ENCODE peak calls at places on chromosomes 12 and 14, in six cellular contexts. Z is MM.1S, E is GM23248, P is HCT116, X is GM23338, J is neural progenitor cell. M is an unnamed sample.

GRCh38 chr12:93913845-93914244 is 234.5 kb upstream of the PLXNC1 start:
- DNase-seq in Z (no peak), E (peak), P (no peak), X (no peak), J (no peak), M (no peak)

GRCh38 chr14:50047274-50047676 is 69.1 kb downstream of the VCPKMT start:
- DNase-seq in Z (no peak), E (no peak), P (no peak), X (no peak), J (no peak), M (peak)

GRCh38 chr12:80269953-80270552 is 170.7 kb downstream of the OTOGL start:
- DNase-seq in Z (peak), E (peak), P (peak), X (peak), J (peak), M (peak)

GRCh38 chr12:45928309-45928708 is 62.1 kb downstream of the SCAF11 start:
- DNase-seq in Z (no peak), E (no peak), P (no peak), X (no peak), J (no peak), M (peak)

GRCh38 chr12:130920711-130921381 is 32.9 kb upstream of the ADGRD1 start:
- DNase-seq in Z (no peak), E (peak), P (no peak), X (no peak), J (no peak), M (no peak)

GRCh38 chr14:22981090-22982012 is 1.0 kb downstream of the AJUBA start:
- DNase-seq in Z (no peak), E (peak), P (no peak), X (peak), J (peak), M (peak)

GRCh38 chr12:81546811-81547210 is 212.3 kb downstream of the PPFIA2 start:
- DNase-seq in Z (no peak), E (no peak), P (no peak), X (no peak), J (no peak), M (no peak)

GRCh38 chr12:112809684-112810083 is 18.1 kb downstream of the RPH3A start:
- DNase-seq in Z (no peak), E (no peak), P (no peak), X (no peak), J (no peak), M (no peak)

GRCh38 chr14:53285806-53286205 is 132.7 kb upstream of the DDHD1 start:
- DNase-seq in Z (no peak), E (peak), P (no peak), X (no peak), J (no peak), M (peak)

GRCh38 chr12:27924350-27925140 is 48.0 kb downstream of the PTHLH start:
- DNase-seq in Z (no peak), E (peak), P (no peak), X (no peak), J (no peak), M (peak)

GRCh38 chr14:64707661-64708060 is 3.4 kb downstream of the PLEKHG3 start:
- DNase-seq in Z (no peak), E (peak), P (peak), X (no peak), J (no peak), M (peak)

GRCh38 chr12:113065126-113066007 is 8.8 kb downstream of the DTX1 start:
- DNase-seq in Z (no peak), E (peak), P (no peak), X (peak), J (peak), M (no peak)

GRCh38 chr14:104844306-104845032 is 20.6 kb upstream of the CEP170B start:
- DNase-seq in Z (no peak), E (peak), P (no peak), X (peak), J (peak), M (peak)
- TF ChIP-seq EZH2 in Z (no peak), E (no peak), P (no peak), X (no peak), J (peak), M (no peak)

GRCh38 chr12:121958521-121959240 is 40.3 kb downstream of the CFAP251 start:
- DNase-seq in Z (no peak), E (peak), P (no peak), X (peak), J (peak), M (no peak)
- TF ChIP-seq EZH2phosphoT487 in Z (no peak), E (no peak), P (no peak), X (no peak), J (no peak), M (no peak)

DNA sequence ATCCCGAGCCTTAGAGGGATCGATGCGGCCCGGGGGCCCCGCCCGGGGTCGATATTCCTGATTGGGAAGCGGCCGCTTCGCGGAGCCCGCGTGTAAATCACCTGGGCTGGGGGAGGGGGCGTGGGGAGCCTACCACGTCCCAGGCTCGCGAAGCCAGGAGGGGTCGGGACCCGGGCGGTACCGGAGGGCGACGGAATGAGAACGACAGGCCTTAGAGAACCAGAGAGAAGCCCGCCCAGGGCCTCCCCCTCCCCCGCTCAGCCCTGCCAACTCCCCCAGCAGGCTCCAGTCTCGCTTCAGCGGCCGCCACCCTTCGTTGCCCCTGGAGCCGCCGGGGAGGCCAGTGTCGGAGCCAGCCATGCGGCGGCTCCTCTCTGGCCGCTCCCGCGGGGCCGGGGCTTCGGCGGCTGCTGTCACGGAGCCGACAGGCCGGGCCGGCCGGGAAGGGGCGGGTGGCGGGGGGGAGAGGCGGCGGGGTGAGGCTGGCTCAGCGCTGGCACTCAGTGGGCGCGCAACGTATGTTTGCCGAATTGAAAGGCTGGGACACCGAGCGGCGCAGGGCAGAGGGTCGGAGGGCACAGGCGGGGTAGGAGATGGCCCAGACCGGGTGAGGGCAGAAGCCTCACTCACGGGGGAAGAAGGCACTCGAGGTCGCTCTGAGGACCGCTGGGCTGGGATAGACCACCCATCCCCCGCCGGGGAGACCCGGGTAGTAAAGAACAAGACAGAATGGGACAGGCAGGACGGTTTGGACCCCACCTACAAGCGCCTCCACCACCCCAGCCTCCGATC is 1.4 kb upstream of the DNAJC22 start:
- DNase-seq in Z (no peak), E (peak), P (no peak), X (peak), J (peak), M (peak)
- TF ChIP-seq EZH2 in Z (peak), E (no peak), P (no peak), X (peak), J (peak), M (no peak)

DNA sequence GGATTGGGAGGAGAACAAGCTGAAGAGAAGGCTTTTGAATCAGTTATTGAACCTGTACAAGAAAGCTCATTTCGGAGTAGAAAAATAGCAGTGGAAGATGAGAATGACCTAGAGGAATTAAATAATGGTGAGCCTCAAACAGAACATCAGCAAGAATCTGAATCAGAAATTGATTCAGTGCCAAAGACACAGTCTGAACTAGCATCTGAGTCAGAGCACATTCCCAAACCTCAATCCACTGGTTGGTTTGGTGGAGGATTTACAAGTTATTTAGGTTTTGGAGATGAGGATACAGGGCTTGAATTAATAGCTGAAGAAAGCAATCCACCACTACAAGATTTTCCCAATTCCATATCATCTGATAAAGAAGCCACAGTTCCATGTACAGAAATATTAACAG is 13.5 kb downstream of the MIA2 start:
- DNase-seq in Z (no peak), E (peak), P (no peak), X (no peak), J (no peak), M (peak)
- TF ChIP-seq EZH2phosphoT487 in Z (no peak), E (no peak), P (no peak), X (no peak), J (no peak), M (no peak)

GRCh38 chr14:86858591-86858990 is 1134.4 kb downstream of the GALC start:
- DNase-seq in Z (no peak), E (no peak), P (no peak), X (no peak), J (no peak), M (no peak)

GRCh38 chr14:86852530-86852929 is 1140.5 kb downstream of the GALC start:
- DNase-seq in Z (no peak), E (no peak), P (no peak), X (no peak), J (no peak), M (no peak)

GRCh38 chr14:86858043-86858442 is 1134.9 kb downstream of the GALC start:
- DNase-seq in Z (no peak), E (no peak), P (no peak), X (no peak), J (no peak), M (no peak)
- TF ChIP-seq EZH2 in Z (no peak), E (no peak), P (no peak), X (no peak), J (no peak), M (no peak)

DNA sequence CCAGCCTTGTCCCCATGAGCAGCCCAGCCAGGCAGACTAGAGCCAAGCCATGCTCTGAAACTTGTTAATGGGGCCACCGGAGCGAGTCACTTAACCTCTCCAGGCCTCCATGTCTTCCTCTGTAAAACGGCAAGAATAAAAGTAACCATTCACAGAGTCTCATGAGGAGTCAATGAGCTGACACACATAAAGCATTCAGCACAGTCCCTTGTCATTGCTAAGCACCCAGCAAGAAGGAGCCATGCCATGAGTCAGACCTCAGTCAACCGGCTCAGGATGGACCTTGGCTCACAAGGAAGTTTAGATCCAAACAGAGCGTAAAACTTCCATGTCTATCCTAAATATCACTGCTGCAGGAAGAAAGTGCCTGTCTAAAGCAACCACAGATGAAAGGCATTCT is 10.6 kb downstream of the FICD start:
- DNase-seq in Z (no peak), E (peak), P (no peak), X (no peak), J (no peak), M (peak)
- TF ChIP-seq EZH2phosphoT487 in Z (no peak), E (no peak), P (no peak), X (no peak), J (no peak), M (no peak)

GRCh38 chr14:69547701-69548348 is 26.8 kb downstream of the CCDC177 start:
- DNase-seq in Z (no peak), E (peak), P (no peak), X (peak), J (peak), M (no peak)
- TF ChIP-seq EZH2 in Z (no peak), E (no peak), P (no peak), X (no peak), J (no peak), M (no peak)

GRCh38 chr14:78141590-78141989 is 28.6 kb upstream of the NRXN3 start:
- DNase-seq in Z (no peak), E (no peak), P (no peak), X (no peak), J (no peak), M (no peak)

GRCh38 chr14:78142994-78143393 is 27.2 kb upstream of the NRXN3 start:
- DNase-seq in Z (no peak), E (no peak), P (no peak), X (no peak), J (no peak), M (no peak)

GRCh38 chr14:78143489-78144145 is 26.6 kb upstream of the NRXN3 start:
- DNase-seq in Z (no peak), E (peak), P (no peak), X (no peak), J (no peak), M (peak)
- TF ChIP-seq EZH2phosphoT487 in Z (no peak), E (no peak), P (no peak), X (no peak), J (no peak), M (no peak)

GRCh38 chr12:42589465-42590323 is at the start of gene PRICKLE1:
- DNase-seq in Z (peak), E (peak), P (no peak), X (peak), J (peak), M (peak)
- TF ChIP-seq EZH2 in Z (no peak), E (no peak), P (no peak), X (no peak), J (no peak), M (no peak)